ENCODE peak calls at places on chromosomes 11 and 22, in six cellular contexts. H is H54, O is activated T-cell treated with anti-CD3 and anti-CD28 coated beads for 1 hour, M is HS-27A, K is mucosa of gallbladder, X is GM23248. D is an unnamed sample.

GRCh38 chr11:110712643-110713468 is 619 bp upstream of the ARHGAP20 start:
- DNase-seq in M (no peak), K (peak), O (no peak), H (no peak), X (peak), D (peak)

GRCh38 chr22:27962268-27963191 is 43.5 kb upstream of the PITPNB start:
- DNase-seq in K (no peak), M (no peak), O (no peak), X (peak), H (no peak), D (peak)

GRCh38 chr11:126816655-126817054 is 183.9 kb downstream of the KIRREL3 start:
- DNase-seq in K (peak), O (no peak), H (no peak), M (no peak), X (peak), D (no peak)

GRCh38 chr11:24496371-24496727 is 504 bp upstream of the LUZP2 start:
- DNase-seq in M (no peak), K (no peak), O (no peak), X (peak), H (no peak), D (peak)

GRCh38 chr11:8025816-8026215 is 38.7 kb downstream of the EIF3F start:
- DNase-seq in K (no peak), M (peak), X (peak), H (peak), O (no peak), D (peak)

GRCh38 chr11:111407652-111408051 is 28.6 kb upstream of the POU2AF1 start:
- DNase-seq in X (no peak), K (no peak), H (no peak), M (no peak), O (no peak), D (no peak)

GRCh38 chr11:69592986-69593385 is 48.0 kb upstream of the CCND1 start:
- DNase-seq in M (no peak), X (no peak), O (no peak), H (no peak), K (no peak), D (no peak)

GRCh38 chr11:112392860-112393259 is 132.2 kb upstream of the PLET1 start:
- DNase-seq in O (no peak), X (no peak), H (no peak), K (no peak), M (no peak), D (no peak)

GRCh38 chr11:13721760-13722159 is 53.3 kb downstream of the FAR1 start:
- DNase-seq in X (peak), O (no peak), H (no peak), K (no peak), M (no peak), D (no peak)